ENCODE peak calls at places on chromosome 13, in five cellular contexts. P is SK-N-SH, H is PC-9, N is OCI-LY7, C is MM.1S. I is an unnamed sample.

GRCh38 chr13:36420437-36420891 is 11.8 kb upstream of the CCNA1 start:
- DNase-seq in C (peak), N (peak), P (peak), H (peak), I (peak)

GRCh38 chr13:93260591-93260990 is 34.0 kb downstream of the GPC6 start:
- DNase-seq in N (no peak), C (no peak), P (no peak), H (no peak), I (no peak)

GRCh38 chr13:51638497-51638871 is 54.2 kb downstream of the WDFY2 start:
- DNase-seq in P (no peak), H (no peak), N (no peak), C (no peak), I (no peak)

GRCh38 chr13:35092751-35093150 is 150.7 kb downstream of the NBEA start:
- DNase-seq in H (no peak), P (no peak), C (no peak), N (no peak), I (no peak)

GRCh38 chr13:50248537-50249521 is 233.6 kb downstream of the KCNRG start:
- DNase-seq in C (no peak), N (peak), P (no peak), H (peak), I (no peak)

GRCh38 chr13:44141213-44141724 is 232.4 kb upstream of the SERP2 start:
- DNase-seq in H (no peak), P (no peak), N (peak), C (no peak), I (no peak)

GRCh38 chr13:50080158-50080855 is 65.1 kb downstream of the KCNRG start:
- DNase-seq in P (peak), C (peak), H (no peak), N (peak), I (peak)

GRCh38 chr13:23460309-23460708 is 26.8 kb upstream of the SACS start:
- DNase-seq in N (no peak), C (no peak), P (no peak), H (no peak), I (no peak)

GRCh38 chr13:107296804-107297203 is 728.9 kb upstream of the ARGLU1 start:
- DNase-seq in H (no peak), N (no peak), C (no peak), P (no peak), I (no peak)

GRCh38 chr13:108214511-108215383 is 589 bp downstream of the LIG4 start:
- DNase-seq in N (peak), P (peak), H (no peak), C (no peak), I (peak)

GRCh38 chr13:101049166-101049850 is 367.0 kb downstream of the NALCN start:
- DNase-seq in C (no peak), H (no peak), N (no peak), P (no peak), I (no peak)

GRCh38 chr13:47420568-47420967 is 523.7 kb upstream of the HTR2A start:
- DNase-seq in H (no peak), P (no peak), C (no peak), N (no peak), I (no peak)

GRCh38 chr13:113046883-113047244 is 58.7 kb upstream of the F7 start:
- DNase-seq in H (no peak), P (no peak), C (no peak), N (no peak), I (no peak)

GRCh38 chr13:43669101-43669500 is 117.7 kb downstream of the ENOX1 start:
- DNase-seq in C (no peak), N (no peak), P (no peak), H (no peak), I (no peak)

GRCh38 chr13:95494082-95494681 is 58.3 kb upstream of the CLDN10 start:
- DNase-seq in P (peak), N (peak), H (peak), C (peak), I (peak)

GRCh38 chr13:97030705-97031452 is 36.6 kb upstream of the OXGR1 start:
- DNase-seq in H (peak), N (no peak), P (peak), C (peak), I (peak)

GRCh38 chr13:73870970-73871935 is 263.0 kb downstream of the KLF12 start:
- DNase-seq in N (no peak), H (no peak), P (no peak), C (no peak), I (no peak)

GRCh38 chr13:28466151-28466550 is 28.8 kb downstream of the FLT1 start:
- DNase-seq in H (no peak), P (no peak), C (no peak), N (no peak), I (no peak)

GRCh38 chr13:48142437-48142836 is 47.5 kb upstream of the MED4 start:
- DNase-seq in H (no peak), N (no peak), P (no peak), C (peak), I (no peak)

GRCh38 chr13:99199541-99200432 is 867 bp upstream of the UBAC2 start:
- DNase-seq in N (no peak), H (no peak), C (no peak), P (no peak), I (no peak)

GRCh38 chr13:98778749-98779148 is 26.3 kb upstream of the SLC15A1 start:
- DNase-seq in P (no peak), N (no peak), H (no peak), C (no peak), I (no peak)

GRCh38 chr13:111116830-111117229 is 1.7 kb downstream of the ARHGEF7 start:
- DNase-seq in N (no peak), P (no peak), H (no peak), C (no peak), I (no peak)

GRCh38 chr13:67736646-67737420 is 506.7 kb upstream of the PCDH9 start:
- DNase-seq in H (no peak), C (no peak), P (peak), N (peak), I (peak)

GRCh38 chr13:80084086-80084676 is 256.7 kb downstream of the SPRY2 start:
- DNase-seq in P (no peak), C (no peak), N (no peak), H (peak), I (peak)

GRCh38 chr13:29721766-29722165 is 126.3 kb upstream of the SLC7A1 start:
- DNase-seq in C (no peak), H (no peak), P (no peak), N (no peak), I (no peak)

GRCh38 chr13:112940236-112940635 is 28.8 kb upstream of the MCF2L start:
- DNase-seq in P (peak), C (no peak), N (no peak), H (no peak), I (no peak)

GRCh38 chr13:92460479-92460878 is 766.1 kb upstream of the GPC6 start:
- DNase-seq in H (no peak), P (no peak), N (no peak), C (no peak), I (peak)

GRCh38 chr13:26280822-26281221 is 26.9 kb downstream of the CDK8 start:
- DNase-seq in P (no peak), N (no peak), H (no peak), C (no peak), I (no peak)
- H3K4me2 ChIP-seq in P (peak), N (no peak), H (no peak), C (no peak), I (no peak)

DNA sequence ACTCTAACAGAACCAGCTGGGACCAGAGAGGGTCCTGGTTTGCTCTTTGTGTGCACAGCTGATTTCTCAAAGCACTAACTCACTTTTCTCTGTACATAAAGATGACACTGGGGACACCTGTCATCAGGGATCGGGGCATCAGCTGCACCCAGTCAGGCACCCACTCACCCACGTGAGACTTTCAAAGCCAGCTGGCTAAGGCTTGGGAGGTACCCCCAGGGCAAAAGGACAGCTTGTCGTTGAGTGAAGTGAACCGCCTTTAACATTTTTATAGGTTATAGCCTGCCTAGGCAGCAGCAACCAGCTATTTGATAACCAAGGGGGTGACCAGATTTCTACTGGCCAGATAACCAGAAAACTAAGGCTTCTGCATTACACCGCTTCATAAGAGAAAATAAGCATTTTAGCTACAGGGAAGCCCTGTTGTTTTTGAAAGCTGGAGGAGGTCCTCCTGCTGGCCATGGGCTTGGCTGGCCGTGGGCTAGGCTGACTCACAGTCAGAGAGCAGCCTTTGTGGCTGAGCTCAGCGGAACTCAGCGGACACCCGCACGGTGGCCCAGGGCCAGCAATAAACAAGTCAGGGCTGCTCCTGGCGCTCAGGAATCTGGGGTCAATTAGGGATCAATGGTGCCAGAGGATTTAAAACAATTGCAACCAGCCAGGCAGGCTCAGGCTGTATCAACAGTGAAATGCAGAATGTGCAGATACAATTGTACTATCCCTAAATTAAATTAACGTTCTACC is 57.1 kb downstream of the ALOX5AP start:
- DNase-seq in C (no peak), N (no peak), H (peak), P (peak), I (peak)
- H3K4me2 ChIP-seq in C (no peak), N (no peak), H (peak), P (peak), I (peak)

DNA sequence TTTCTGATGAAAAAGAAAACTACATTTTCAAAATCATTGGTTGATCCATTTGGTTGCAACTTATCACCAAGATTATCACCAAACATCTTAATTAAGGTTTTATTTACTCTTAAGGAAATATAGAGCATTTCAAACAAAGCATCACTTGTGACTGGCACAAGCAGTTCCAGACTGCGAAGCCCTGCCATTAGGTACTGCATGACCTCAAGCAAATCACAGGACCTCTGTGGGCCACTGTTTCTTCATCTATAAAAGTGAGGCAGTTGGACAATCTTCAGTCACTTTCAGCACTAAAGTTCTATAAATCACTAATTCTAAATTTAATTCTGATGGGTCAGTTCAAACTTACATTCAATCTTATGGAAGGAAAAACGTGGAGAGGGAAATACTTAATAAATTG is 2.0 kb downstream of the ELF1 start:
- DNase-seq in H (no peak), C (peak), P (no peak), N (peak), I (peak)
- H3K4me2 ChIP-seq in H (peak), C (peak), P (no peak), N (peak), I (peak)

DNA sequence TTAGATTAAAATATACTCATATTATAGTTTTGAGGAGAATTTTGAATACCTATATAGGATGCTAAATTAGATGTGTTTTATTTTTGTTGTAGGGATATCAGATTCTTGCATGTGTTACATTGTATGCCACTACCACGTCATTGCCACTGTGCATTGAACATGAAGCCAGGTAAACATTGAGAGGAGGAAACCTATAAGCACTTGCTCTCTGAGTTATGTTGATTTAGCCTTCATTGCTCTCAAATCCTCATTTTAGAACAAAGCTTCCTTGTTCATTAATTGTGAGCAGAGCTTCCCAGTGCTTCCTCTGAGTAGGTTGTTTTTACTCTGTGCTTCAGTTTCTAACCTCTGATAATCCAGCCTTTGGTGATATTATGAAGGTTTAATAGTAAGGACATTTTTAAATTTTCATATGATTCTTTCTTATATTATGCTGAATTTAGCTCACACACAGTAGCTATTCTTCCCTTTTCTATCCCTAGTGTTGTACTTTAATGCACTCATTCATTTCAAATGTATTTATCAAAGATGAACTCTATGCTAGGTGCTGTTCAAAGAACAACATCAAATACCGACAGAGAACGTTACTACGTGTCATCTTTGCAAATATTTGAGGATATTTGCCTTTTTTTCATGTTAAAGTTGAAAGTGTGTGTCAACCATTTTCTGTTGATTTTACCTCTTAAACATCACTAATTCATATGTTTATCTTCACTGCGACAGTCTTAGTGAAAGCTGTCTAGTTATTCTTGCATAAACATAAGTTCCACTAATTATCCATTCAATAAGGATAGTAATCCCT is 1448.0 kb upstream of the MIR17HG start:
- DNase-seq in N (no peak), P (no peak), C (no peak), H (no peak), I (no peak)
- H3K4me2 ChIP-seq in N (no peak), P (no peak), C (no peak), H (no peak), I (no peak)

I was measured in hepatocyte.